ENCODE peak calls at places on chromosomes 13 and 19, in four cellular contexts. C is NB4; F is NCI-H2081; S is activated CD8-positive, alpha-beta T cell treated with anti-CD3 and anti-CD28 coated beads, Interleukin-2, amount 10 ng/mL, durations not matched to agents 7 days and 5 days. W is an unnamed sample.

GRCh38 chr19:13099073-13099999 is 3.3 kb downstream of the LYL1 start:
- DNase-seq in C (peak), F (no peak), S (peak), W (peak)

GRCh38 chr13:99985243-99985874 is 3.8 kb downstream of the ZIC2 start:
- DNase-seq in C (peak), F (peak), S (no peak), W (no peak)

GRCh38 chr13:53198017-53198416 is 169.4 kb downstream of the OLFM4 start:
- DNase-seq in C (no peak), F (peak), S (no peak), W (no peak)

GRCh38 chr13:114063545-114064515 is 68.6 kb downstream of the RASA3 start:
- DNase-seq in C (peak), F (no peak), S (peak), W (peak)

GRCh38 chr13:45564108-45564507 is 51.4 kb downstream of the ERICH6B start:
- DNase-seq in C (peak), F (no peak), S (no peak), W (peak)

GRCh38 chr13:60226507-60226906 is 62.8 kb upstream of the DIAPH3 start:
- DNase-seq in C (peak), F (no peak), S (no peak), W (peak)

GRCh38 chr19:4913996-4914735 is 4.9 kb downstream of the UHRF1 start:
- DNase-seq in C (no peak), F (no peak), S (peak), W (no peak)

GRCh38 chr19:35718345-35719041 is 690 bp downstream of the KMT2B start:
- DNase-seq in C (peak), F (peak), S (peak), W (peak)

GRCh38 chr13:47310376-47310775 is 413.5 kb upstream of the HTR2A start:
- DNase-seq in C (peak), F (no peak), S (no peak), W (no peak)

GRCh38 chr19:45079911-45080469 is 930 bp downstream of the GEMIN7 start:
- DNase-seq in C (no peak), F (no peak), S (peak), W (no peak)

GRCh38 chr13:97228850-97229521 is 6.9 kb downstream of the MBNL2 start:
- DNase-seq in C (no peak), F (no peak), S (no peak), W (no peak)

GRCh38 chr13:59477011-59477410 is 686.7 kb downstream of the DIAPH3 start:
- DNase-seq in C (peak), F (no peak), S (no peak), W (no peak)

GRCh38 chr13:102914629-102914935 is 68.8 kb downstream of the ERCC5 start:
- DNase-seq in C (no peak), F (no peak), S (no peak), W (no peak)

GRCh38 chr19:17391371-17392151 is 2.4 kb downstream of the CCDC194 start:
- DNase-seq in C (peak), F (no peak), S (no peak), W (no peak)